ENCODE peak calls at places on chromosomes 3 and 15, in four cellular contexts. One of them, this sample, is unnamed.
A peak's percentile ranks its signal among the peaks of the same experiment; 100 is the strongest.

GRCh38 chr15:78623786-78624497 is 3.1 kb upstream of the CHRNA3 start:
- DNase-seq in GM12878: no peak
- DNase-seq in HepG2: no peak
- DNase-seq in WTC11: no peak
- DNase-seq in this sample: no peak

GRCh38 chr3:74642876-74643275 is 28.4 kb upstream of the CNTN3 start:
- DNase-seq in GM12878: no peak
- DNase-seq in HepG2: no peak
- DNase-seq in WTC11: no peak
- DNase-seq in this sample: no peak

GRCh38 chr3:53199834-53200233 is 38.8 kb downstream of the PRKCD start:
- DNase-seq in GM12878: no peak
- DNase-seq in HepG2: no peak
- DNase-seq in WTC11: no peak
- DNase-seq in this sample: no peak

GRCh38 chr3:100260081-100260684 is 609 bp upstream of the TBC1D23 start:
- DNase-seq in GM12878: no peak
- DNase-seq in HepG2: peak; percentile 35
- DNase-seq in WTC11: peak; percentile 50
- DNase-seq in this sample: peak; percentile 61

GRCh38 chr3:49839193-49839809 is 17.1 kb downstream of the TRAIP start:
- DNase-seq in GM12878: peak; percentile 23
- DNase-seq in HepG2: peak; percentile 63
- DNase-seq in WTC11: peak; percentile 78
- DNase-seq in this sample: peak; percentile 78

GRCh38 chr15:70159397-70160009 is 61.8 kb upstream of the TLE3 start:
- DNase-seq in GM12878: no peak
- DNase-seq in HepG2: no peak
- DNase-seq in WTC11: no peak
- DNase-seq in this sample: no peak

GRCh38 chr15:66995257-66995656 is 70.1 kb upstream of the SMAD3 start:
- DNase-seq in GM12878: no peak
- DNase-seq in HepG2: no peak
- DNase-seq in WTC11: no peak
- DNase-seq in this sample: no peak

GRCh38 chr3:86880066-86880465 is 110.9 kb downstream of the VGLL3 start:
- DNase-seq in GM12878: no peak
- DNase-seq in HepG2: no peak
- DNase-seq in WTC11: no peak
- DNase-seq in this sample: no peak

GRCh38 chr3:133895208-133896001 is at the start of gene RAB6B:
- DNase-seq in GM12878: no peak
- DNase-seq in HepG2: no peak
- DNase-seq in WTC11: peak; percentile 70
- DNase-seq in this sample: peak; percentile 65

GRCh38 chr3:16559664-16560365 is 45.4 kb downstream of the DAZL start:
- DNase-seq in GM12878: no peak
- DNase-seq in HepG2: no peak
- DNase-seq in WTC11: no peak
- DNase-seq in this sample: no peak

GRCh38 chr3:182979103-182979697 is 1.1 kb downstream of the DCUN1D1 start:
- DNase-seq in GM12878: no peak
- DNase-seq in HepG2: peak; percentile 39
- DNase-seq in WTC11: no peak
- DNase-seq in this sample: no peak

GRCh38 chr15:28873585-28874139 is 12.1 kb upstream of the APBA2 start:
- DNase-seq in GM12878: no peak
- DNase-seq in HepG2: no peak
- DNase-seq in WTC11: no peak
- DNase-seq in this sample: no peak

GRCh38 chr3:56933803-56934202 is 126.7 kb upstream of the SPATA12 start:
- DNase-seq in GM12878: no peak
- DNase-seq in HepG2: no peak
- DNase-seq in WTC11: no peak
- DNase-seq in this sample: no peak

DNA sequence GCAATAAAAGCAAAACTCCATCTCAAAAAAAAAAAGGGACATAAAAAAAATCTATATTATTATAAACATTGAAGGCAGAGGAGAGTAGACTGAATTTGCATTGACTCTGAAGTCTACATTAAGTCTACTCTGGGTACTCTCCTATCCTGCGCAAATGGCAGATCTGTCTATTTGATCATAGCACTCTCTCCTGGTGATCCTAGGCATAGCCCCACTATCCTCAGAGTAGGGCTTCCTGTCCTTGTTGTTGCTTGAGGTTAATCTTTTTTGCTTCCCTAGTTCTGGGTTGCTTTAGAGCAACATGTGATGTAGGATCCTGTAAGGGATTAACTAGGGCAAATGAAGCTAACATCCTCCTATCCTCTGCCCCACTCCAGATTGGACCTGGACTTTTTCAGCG is 82.1 kb upstream of the LRRFIP2 start:
- DNase-seq in GM12878: no peak
- DNase-seq in HepG2: peak; percentile 17
- DNase-seq in WTC11: no peak
- DNase-seq in this sample: peak; percentile 45
- TF ChIP-seq ATF2 in GM12878: no peak
- TF ChIP-seq ATF2 in HepG2: no peak
- TF ChIP-seq ATF2 in WTC11: no peak
- TF ChIP-seq ATF2 in this sample: no peak

GRCh38 chr15:65336369-65336766 is 31.9 kb downstream of the RNU5B-1 start:
- DNase-seq in GM12878: no peak
- DNase-seq in HepG2: no peak
- DNase-seq in WTC11: no peak
- DNase-seq in this sample: no peak

GRCh38 chr15:65335278-65336055 is 31.0 kb downstream of the RNU5B-1 start:
- DNase-seq in GM12878: no peak
- DNase-seq in HepG2: no peak
- DNase-seq in WTC11: no peak
- DNase-seq in this sample: no peak

GRCh38 chr15:65337436-65338070 is 33.1 kb downstream of the RNU5B-1 start:
- DNase-seq in GM12878: no peak
- DNase-seq in HepG2: no peak
- DNase-seq in WTC11: no peak
- DNase-seq in this sample: no peak

GRCh38 chr15:65338366-65338765 is 33.9 kb downstream of the RNU5B-1 start:
- DNase-seq in GM12878: no peak
- DNase-seq in HepG2: no peak
- DNase-seq in WTC11: no peak
- DNase-seq in this sample: no peak

GRCh38 chr15:65336767-65337435 is 32.4 kb downstream of the RNU5B-1 start:
- DNase-seq in GM12878: no peak
- DNase-seq in HepG2: no peak
- DNase-seq in WTC11: no peak
- DNase-seq in this sample: no peak
- TF ChIP-seq ATF2 in GM12878: no peak
- TF ChIP-seq ATF2 in HepG2: no peak
- TF ChIP-seq ATF2 in WTC11: no peak
- TF ChIP-seq ATF2 in this sample: no peak

GRCh38 chr3:114899186-114899931 is 247.7 kb downstream of the ZBTB20 start:
- DNase-seq in GM12878: no peak
- DNase-seq in HepG2: peak; percentile 83
- DNase-seq in WTC11: no peak
- DNase-seq in this sample: no peak
- TF ChIP-seq ATF2 in GM12878: no peak
- TF ChIP-seq ATF2 in HepG2: no peak
- TF ChIP-seq ATF2 in WTC11: no peak
- TF ChIP-seq ATF2 in this sample: no peak

DNA sequence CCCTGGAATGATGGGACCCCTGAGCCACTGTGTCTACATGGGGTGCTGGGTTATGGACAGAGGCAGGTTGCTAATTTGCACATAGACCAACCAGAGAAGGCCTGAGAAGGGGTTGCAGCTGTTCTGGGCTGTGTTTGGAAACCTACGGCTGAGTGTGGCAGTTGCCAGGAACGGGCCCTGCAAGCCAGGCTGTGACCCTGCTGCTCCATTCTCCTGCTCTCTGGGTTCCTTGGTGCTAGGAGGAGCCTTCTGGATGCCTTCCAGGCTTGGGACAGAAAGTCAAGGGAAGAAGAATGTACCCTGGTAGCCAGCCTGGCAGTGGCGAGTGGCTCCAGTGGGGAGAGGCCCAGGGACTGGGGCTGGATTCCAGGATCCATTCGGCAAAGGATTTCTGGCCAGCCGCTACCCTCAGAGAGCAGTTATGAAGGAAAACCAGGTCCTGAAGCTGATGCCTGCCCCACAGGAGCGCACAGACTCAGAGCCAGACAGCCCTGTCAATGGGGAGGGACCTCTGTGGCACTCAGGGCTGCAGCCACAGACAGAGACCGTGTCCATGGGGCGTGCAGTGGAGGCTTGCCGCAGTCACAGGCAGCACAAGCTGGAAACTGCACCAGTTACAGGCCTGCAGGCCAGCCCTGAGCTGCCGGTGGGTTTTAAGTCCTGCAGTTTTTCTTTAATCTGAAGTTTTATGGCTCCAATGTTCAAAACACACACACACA is 55.1 kb upstream of the ACAD9 start:
- DNase-seq in GM12878: no peak
- DNase-seq in HepG2: no peak
- DNase-seq in WTC11: no peak
- DNase-seq in this sample: no peak
- TF ChIP-seq ATF2 in GM12878: no peak
- TF ChIP-seq ATF2 in HepG2: no peak
- TF ChIP-seq ATF2 in WTC11: no peak
- TF ChIP-seq ATF2 in this sample: no peak

GRCh38 chr3:186536883-186537553 is 7.2 kb downstream of the CRYGS start:
- DNase-seq in GM12878: no peak
- DNase-seq in HepG2: no peak
- DNase-seq in WTC11: no peak
- DNase-seq in this sample: peak; percentile 18
- TF ChIP-seq ATF2 in GM12878: no peak
- TF ChIP-seq ATF2 in HepG2: no peak
- TF ChIP-seq ATF2 in WTC11: no peak
- TF ChIP-seq ATF2 in this sample: no peak

DNA sequence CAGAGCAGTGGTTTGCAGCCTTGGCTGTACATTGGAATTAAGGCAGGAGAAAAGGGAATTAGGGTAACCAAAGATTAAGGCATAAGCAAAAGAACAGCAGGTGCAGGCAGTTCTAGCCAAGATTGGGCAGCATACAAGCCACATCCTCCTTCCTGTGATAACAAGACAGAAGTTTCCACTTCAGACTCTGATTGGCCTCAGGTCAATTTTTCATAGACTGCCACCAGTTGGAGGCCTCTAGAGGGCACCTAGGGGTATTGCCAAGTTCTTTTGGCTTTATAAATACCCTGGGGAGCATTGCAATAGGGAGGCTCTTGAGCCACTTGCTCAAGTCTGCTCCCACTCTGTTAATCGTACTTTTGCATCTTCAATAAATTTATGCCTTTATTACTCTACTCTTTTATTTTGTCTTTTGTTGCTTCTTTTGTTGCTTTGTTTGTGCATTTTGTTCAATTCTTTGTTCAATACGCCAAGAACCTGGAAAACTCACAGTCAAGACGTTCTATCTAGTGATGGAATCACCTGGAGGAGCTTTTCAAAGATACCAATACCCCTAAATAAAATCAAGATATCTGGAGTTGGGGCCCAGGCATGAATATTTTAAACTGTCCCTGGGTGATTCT is 32.2 kb upstream of the FMN1 start:
- DNase-seq in GM12878: peak; percentile 52
- DNase-seq in HepG2: no peak
- DNase-seq in WTC11: peak; percentile 25
- DNase-seq in this sample: no peak
- TF ChIP-seq ATF2 in GM12878: no peak
- TF ChIP-seq ATF2 in HepG2: no peak
- TF ChIP-seq ATF2 in WTC11: no peak
- TF ChIP-seq ATF2 in this sample: no peak

DNA sequence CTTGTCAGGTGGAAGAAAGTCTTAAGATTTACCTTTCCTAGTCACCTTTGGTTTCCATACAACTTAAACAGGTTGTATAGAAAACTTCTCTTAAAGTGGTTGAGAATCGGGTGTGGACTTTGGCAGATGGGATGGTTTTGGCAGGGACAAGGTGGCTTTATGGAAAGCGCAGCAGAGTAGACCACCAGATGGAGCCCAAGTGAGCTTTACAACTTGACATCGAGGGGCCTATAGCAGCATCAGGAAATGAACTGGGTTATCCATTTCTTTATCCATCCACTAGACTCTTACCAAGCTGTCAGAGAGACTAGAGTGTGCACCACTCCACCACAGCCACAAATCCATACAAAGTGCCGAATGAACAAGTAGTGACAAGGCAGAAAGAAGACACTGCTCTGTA is 85.3 kb upstream of the MBNL1 start:
- DNase-seq in GM12878: no peak
- DNase-seq in HepG2: peak; percentile 54
- DNase-seq in WTC11: peak; percentile 43
- DNase-seq in this sample: peak; percentile 88
- TF ChIP-seq ATF2 in GM12878: no peak
- TF ChIP-seq ATF2 in HepG2: no peak
- TF ChIP-seq ATF2 in WTC11: no peak
- TF ChIP-seq ATF2 in this sample: no peak

GRCh38 chr15:31504462-31504839 is 177.8 kb downstream of the KLF13 start:
- DNase-seq in GM12878: no peak
- DNase-seq in HepG2: no peak
- DNase-seq in WTC11: no peak
- DNase-seq in this sample: no peak
- TF ChIP-seq ATF2 in GM12878: no peak
- TF ChIP-seq ATF2 in HepG2: no peak
- TF ChIP-seq ATF2 in WTC11: no peak
- TF ChIP-seq ATF2 in this sample: no peak

This sample was measured in K562.